ENCODE peak calls at places on chromosomes 5 and 9, in five cellular contexts. One of them, this sample, is unnamed.
A peak's percentile ranks its signal among the peaks of the same experiment; 100 is the strongest.

GRCh38 chr5:124575731-124576130 is 170.7 kb downstream of the ZNF608 start:
- DNase-seq in A549: no peak
- DNase-seq in mesendoderm: no peak
- DNase-seq in lower lobe of right lung: no peak
- DNase-seq in pancreas: no peak
- DNase-seq in this sample: no peak

GRCh38 chr5:94672746-94673145 is 54.3 kb downstream of the SLF1 start:
- DNase-seq in A549: no peak
- DNase-seq in mesendoderm: no peak
- DNase-seq in lower lobe of right lung: no peak
- DNase-seq in pancreas: no peak
- DNase-seq in this sample: no peak

GRCh38 chr9:19409406-19410194 is 791 bp downstream of the ACER2 start:
- DNase-seq in A549: peak; percentile 33
- DNase-seq in mesendoderm: peak; percentile 73
- DNase-seq in lower lobe of right lung: no peak
- DNase-seq in pancreas: peak; percentile 71
- DNase-seq in this sample: no peak

GRCh38 chr5:153267506-153267905 is 223.0 kb upstream of the GRIA1 start:
- DNase-seq in A549: no peak
- DNase-seq in mesendoderm: no peak
- DNase-seq in lower lobe of right lung: no peak
- DNase-seq in pancreas: no peak
- DNase-seq in this sample: peak; percentile 1

GRCh38 chr9:93288891-93289883 is 105.2 kb downstream of the WNK2 start:
- DNase-seq in A549: peak; percentile 52
- DNase-seq in mesendoderm: no peak
- DNase-seq in lower lobe of right lung: peak; percentile 35
- DNase-seq in pancreas: peak; percentile 54
- DNase-seq in this sample: peak; percentile 46

GRCh38 chr5:95667219-95667618 is 15.6 kb downstream of the SPATA9 start:
- DNase-seq in A549: no peak
- DNase-seq in mesendoderm: no peak
- DNase-seq in lower lobe of right lung: no peak
- DNase-seq in pancreas: no peak
- DNase-seq in this sample: no peak

GRCh38 chr9:134951461-134951860 is 33.7 kb upstream of the FCN1 start:
- DNase-seq in A549: no peak
- DNase-seq in mesendoderm: no peak
- DNase-seq in lower lobe of right lung: no peak
- DNase-seq in pancreas: peak; percentile 48
- DNase-seq in this sample: no peak

GRCh38 chr9:81390802-81391456 is 298.4 kb downstream of the TLE1 start:
- DNase-seq in A549: no peak
- DNase-seq in mesendoderm: peak; percentile 81
- DNase-seq in lower lobe of right lung: no peak
- DNase-seq in pancreas: no peak
- DNase-seq in this sample: no peak

GRCh38 chr9:87445646-87446045 is 52.0 kb upstream of the DAPK1 start:
- DNase-seq in A549: peak; percentile 60
- DNase-seq in mesendoderm: peak; percentile 76
- DNase-seq in lower lobe of right lung: peak; percentile 49
- DNase-seq in pancreas: no peak
- DNase-seq in this sample: peak; percentile 22

GRCh38 chr9:70635790-70636189 is 221.3 kb upstream of the KLF9 start:
- DNase-seq in A549: no peak
- DNase-seq in mesendoderm: no peak
- DNase-seq in lower lobe of right lung: no peak
- DNase-seq in pancreas: no peak
- DNase-seq in this sample: peak; percentile 20

GRCh38 chr5:146894763-146895521 is 16.4 kb upstream of the PPP2R2B start:
- DNase-seq in A549: no peak
- DNase-seq in mesendoderm: no peak
- DNase-seq in lower lobe of right lung: no peak
- DNase-seq in pancreas: no peak
- DNase-seq in this sample: no peak

GRCh38 chr5:151740336-151740942 is 18.0 kb downstream of the ATOX1 start:
- DNase-seq in A549: peak; percentile 83
- DNase-seq in mesendoderm: peak; percentile 92
- DNase-seq in lower lobe of right lung: no peak
- DNase-seq in pancreas: no peak
- DNase-seq in this sample: peak; percentile 97

GRCh38 chr5:83345423-83345822 is 126.1 kb upstream of the VCAN start:
- DNase-seq in A549: no peak
- DNase-seq in mesendoderm: no peak
- DNase-seq in lower lobe of right lung: no peak
- DNase-seq in pancreas: no peak
- DNase-seq in this sample: no peak

GRCh38 chr9:6134661-6135177 is 80.9 kb upstream of the IL33 start:
- DNase-seq in A549: no peak
- DNase-seq in mesendoderm: no peak
- DNase-seq in lower lobe of right lung: no peak
- DNase-seq in pancreas: no peak
- DNase-seq in this sample: no peak

GRCh38 chr5:141793881-141794280 is 84.3 kb downstream of the PCDH1 start:
- DNase-seq in A549: no peak
- DNase-seq in mesendoderm: no peak
- DNase-seq in lower lobe of right lung: no peak
- DNase-seq in pancreas: no peak
- DNase-seq in this sample: no peak

GRCh38 chr5:170813231-170813630 is 29.7 kb downstream of the GABRP start:
- DNase-seq in A549: no peak
- DNase-seq in mesendoderm: no peak
- DNase-seq in lower lobe of right lung: no peak
- DNase-seq in pancreas: no peak
- DNase-seq in this sample: no peak

GRCh38 chr5:67248703-67249589 is 52.3 kb upstream of the CD180 start:
- DNase-seq in A549: no peak
- DNase-seq in mesendoderm: no peak
- DNase-seq in lower lobe of right lung: no peak
- DNase-seq in pancreas: no peak
- DNase-seq in this sample: peak; percentile 42

GRCh38 chr5:78755822-78756429 is 107.4 kb upstream of the LHFPL2 start:
- DNase-seq in A549: no peak
- DNase-seq in mesendoderm: no peak
- DNase-seq in lower lobe of right lung: no peak
- DNase-seq in pancreas: no peak
- DNase-seq in this sample: no peak

GRCh38 chr5:142984016-142984415 is 213.8 kb downstream of the ARHGAP26 start:
- DNase-seq in A549: no peak
- DNase-seq in mesendoderm: no peak
- DNase-seq in lower lobe of right lung: no peak
- DNase-seq in pancreas: no peak
- DNase-seq in this sample: peak; percentile 45

GRCh38 chr5:15789661-15790060 is 289.7 kb downstream of the FBXL7 start:
- DNase-seq in A549: no peak
- DNase-seq in mesendoderm: peak; percentile 15
- DNase-seq in lower lobe of right lung: no peak
- DNase-seq in pancreas: no peak
- DNase-seq in this sample: no peak

GRCh38 chr5:54524082-54524481 is 6.5 kb downstream of the SNX18 start:
- DNase-seq in A549: no peak
- DNase-seq in mesendoderm: no peak
- DNase-seq in lower lobe of right lung: no peak
- DNase-seq in pancreas: no peak
- DNase-seq in this sample: no peak

GRCh38 chr5:79727722-79728355 is 38.2 kb downstream of the CMYA5 start:
- DNase-seq in A549: no peak
- DNase-seq in mesendoderm: no peak
- DNase-seq in lower lobe of right lung: no peak
- DNase-seq in pancreas: no peak
- DNase-seq in this sample: peak; percentile 28

GRCh38 chr5:63719147-63719546 is 243.1 kb downstream of the HTR1A start:
- DNase-seq in A549: no peak
- DNase-seq in mesendoderm: no peak
- DNase-seq in lower lobe of right lung: no peak
- DNase-seq in pancreas: no peak
- DNase-seq in this sample: no peak

GRCh38 chr5:136714286-136714685 is 348.9 kb upstream of the TRPC7 start:
- DNase-seq in A549: no peak
- DNase-seq in mesendoderm: no peak
- DNase-seq in lower lobe of right lung: no peak
- DNase-seq in pancreas: no peak
- DNase-seq in this sample: no peak

GRCh38 chr5:96961053-96961452 is 25.2 kb downstream of the LNPEP start:
- DNase-seq in A549: no peak
- DNase-seq in mesendoderm: no peak
- DNase-seq in lower lobe of right lung: no peak
- DNase-seq in pancreas: no peak
- DNase-seq in this sample: no peak

GRCh38 chr5:178265746-178266145 is 33.1 kb upstream of the PHYKPL start:
- DNase-seq in A549: no peak
- DNase-seq in mesendoderm: no peak
- DNase-seq in lower lobe of right lung: no peak
- DNase-seq in pancreas: no peak
- DNase-seq in this sample: no peak

GRCh38 chr9:83537331-83538171 is 650 bp downstream of the FRMD3 start:
- DNase-seq in A549: no peak
- DNase-seq in mesendoderm: peak; percentile 29
- DNase-seq in lower lobe of right lung: no peak
- DNase-seq in pancreas: no peak
- DNase-seq in this sample: peak; percentile 56
- H3K4me3 ChIP-seq in A549: peak overlapping the region; percentile 83
- H3K4me3 ChIP-seq in mesendoderm: peak overlapping the region; percentile 12
- H3K4me3 ChIP-seq in lower lobe of right lung: peak overlapping the region; percentile 66
- H3K4me3 ChIP-seq in pancreas: peak overlapping the region; percentile 47
- H3K4me3 ChIP-seq in this sample: peak overlapping the region; percentile 51

GRCh38 chr5:88821161-88821560 is 61.8 kb downstream of the MEF2C start:
- DNase-seq in A549: no peak
- DNase-seq in mesendoderm: no peak
- DNase-seq in lower lobe of right lung: no peak
- DNase-seq in pancreas: no peak
- DNase-seq in this sample: no peak
- H3K4me3 ChIP-seq in A549: no peak overlapping the region
- H3K4me3 ChIP-seq in mesendoderm: no peak overlapping the region
- H3K4me3 ChIP-seq in lower lobe of right lung: no peak overlapping the region
- H3K4me3 ChIP-seq in pancreas: no peak overlapping the region
- H3K4me3 ChIP-seq in this sample: no peak overlapping the region

DNA sequence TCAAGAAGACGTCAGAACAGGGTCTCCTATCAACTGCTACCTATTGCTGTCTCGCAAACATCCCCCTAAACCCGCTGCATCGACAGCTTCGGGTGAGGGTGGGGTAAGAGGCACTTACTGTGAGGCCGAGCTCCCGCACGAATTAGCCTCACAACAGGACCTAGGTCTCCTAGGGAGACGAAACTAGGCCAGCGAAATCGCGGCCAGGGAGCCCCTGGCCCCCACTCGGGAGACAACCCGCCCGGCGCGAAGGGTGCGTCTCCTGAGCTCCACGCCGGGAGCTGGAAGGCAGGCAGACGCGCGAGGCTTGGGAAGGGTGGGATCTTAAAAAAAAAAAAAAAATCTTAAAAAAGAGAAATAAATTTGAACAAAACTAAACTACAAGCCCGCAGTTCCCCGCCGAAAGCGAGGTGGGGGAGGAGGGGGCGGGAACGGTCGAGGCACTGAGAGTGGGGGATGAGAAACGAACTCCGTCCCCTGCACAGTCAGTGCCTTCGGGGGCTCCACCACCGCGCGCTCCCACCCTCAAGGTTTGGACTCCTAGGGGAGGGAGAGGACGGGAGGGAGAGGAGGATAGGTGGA is 33.0 kb upstream of the NFIB start:
- DNase-seq in A549: no peak
- DNase-seq in mesendoderm: peak; percentile 60
- DNase-seq in lower lobe of right lung: no peak
- DNase-seq in pancreas: no peak
- DNase-seq in this sample: no peak
- H3K4me3 ChIP-seq in A549: peak overlapping the region; percentile 55
- H3K4me3 ChIP-seq in mesendoderm: peak overlapping the region; percentile 60
- H3K4me3 ChIP-seq in lower lobe of right lung: peak overlapping the region; percentile 51
- H3K4me3 ChIP-seq in pancreas: no peak overlapping the region
- H3K4me3 ChIP-seq in this sample: peak overlapping the region; percentile 33

GRCh38 chr5:157142317-157143126 is at the start of gene MED7:
- DNase-seq in A549: peak; percentile 99
- DNase-seq in mesendoderm: peak; percentile 100
- DNase-seq in lower lobe of right lung: peak; percentile 93
- DNase-seq in pancreas: peak; percentile 80
- DNase-seq in this sample: peak; percentile 100

GRCh38 chr5:157148734-157149615 is 6.3 kb upstream of the MED7 start:
- DNase-seq in A549: peak; percentile 81
- DNase-seq in mesendoderm: peak; percentile 73
- DNase-seq in lower lobe of right lung: no peak
- DNase-seq in pancreas: no peak
- DNase-seq in this sample: peak; percentile 78

GRCh38 chr5:157137691-157138090 is 5.0 kb downstream of the MED7 start:
- DNase-seq in A549: no peak
- DNase-seq in mesendoderm: no peak
- DNase-seq in lower lobe of right lung: no peak
- DNase-seq in pancreas: no peak
- DNase-seq in this sample: peak; percentile 26

DNA sequence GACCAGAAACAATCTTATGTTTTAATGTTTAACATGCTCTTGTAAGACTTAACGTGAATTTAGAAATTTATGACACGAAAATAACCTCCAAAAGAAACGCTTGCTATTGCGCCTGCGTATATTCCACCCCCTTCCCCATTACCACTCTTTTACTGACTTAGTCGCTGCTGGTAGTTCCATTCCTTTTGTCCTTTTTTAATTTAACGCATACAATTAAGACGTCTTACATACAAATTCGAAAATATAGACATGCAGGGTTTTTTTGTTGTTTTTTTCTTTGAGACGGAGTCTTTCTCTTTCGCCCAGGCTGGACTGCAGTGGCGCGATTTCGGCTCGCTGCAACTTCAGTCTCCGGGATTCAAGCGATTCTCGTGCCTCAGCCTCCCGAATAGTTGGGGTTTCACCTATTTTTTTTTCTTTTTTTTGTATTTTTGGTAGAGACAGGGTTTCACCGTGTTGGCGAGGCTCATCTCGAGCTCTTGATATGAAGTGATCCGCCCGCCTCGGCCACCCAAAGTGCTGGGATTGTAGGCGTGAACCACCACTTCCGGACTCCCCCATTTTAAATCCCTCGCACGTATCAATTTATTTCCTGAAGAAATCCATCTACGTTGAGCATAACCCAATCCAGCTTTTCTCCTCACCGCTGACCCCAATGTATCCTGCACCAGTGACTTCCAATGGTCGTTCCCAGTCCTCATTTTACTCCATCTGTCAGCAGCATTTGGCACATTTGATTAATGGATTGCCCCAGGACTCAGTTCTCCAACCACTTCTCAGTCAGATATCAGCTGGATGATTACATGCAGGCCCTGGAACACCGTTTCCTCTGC is 678 bp upstream of the MED7 start:
- DNase-seq in A549: peak; percentile 84
- DNase-seq in mesendoderm: no peak
- DNase-seq in lower lobe of right lung: peak; percentile 67
- DNase-seq in pancreas: peak; percentile 69
- DNase-seq in this sample: peak; percentile 37
- H3K4me3 ChIP-seq in A549: peak overlapping the region; percentile 93
- H3K4me3 ChIP-seq in mesendoderm: no peak overlapping the region
- H3K4me3 ChIP-seq in lower lobe of right lung: peak overlapping the region; percentile 87
- H3K4me3 ChIP-seq in pancreas: peak overlapping the region; percentile 74
- H3K4me3 ChIP-seq in this sample: peak overlapping the region; percentile 91

This sample was measured in cardiac fibroblast.